ENCODE peak calls at places on chromosomes 11 and 22, in four cellular contexts. Z is cardiac muscle cell; K is KBM-7; O is stimulated activated CD8-positive, alpha-beta memory T cell treated with anti-CD3 and anti-CD28 coated beads, Interleukin-12 subunit alpha, Interleukin-12 subunit beta, amount 100 ng/mL, for 1 hour. D is an unnamed sample.
A peak's percentile ranks its signal among the peaks of the same experiment; 100 is the strongest.

GRCh38 chr11:94151311-94151710 is 22.7 kb downstream of the PANX1 start:
- DNase-seq in K (no peak), O (no peak), Z (no peak), D (no peak)

GRCh38 chr11:15845261-15845660 is 511.1 kb downstream of the SOX6 start:
- DNase-seq in O (no peak), K (no peak), Z (no peak), D (no peak)

GRCh38 chr11:10351768-10352641 is 47.1 kb downstream of the ADM start:
- DNase-seq in Z (peak; percentile 89), K (no peak), O (no peak), D (peak; percentile 66)

GRCh38 chr22:43996170-43996980 is 27.7 kb upstream of the PARVB start:
- DNase-seq in Z (no peak), O (peak; percentile 53), K (peak; percentile 85), D (peak; percentile 83)

GRCh38 chr11:59765068-59765770 is 10.0 kb downstream of the STX3 start:
- DNase-seq in Z (no peak), K (peak; percentile 34), O (no peak), D (no peak)

GRCh38 chr22:24183321-24184031 is 2.2 kb downstream of the SUSD2 start:
- DNase-seq in K (no peak), Z (no peak), O (no peak), D (peak; percentile 38)

GRCh38 chr11:110106713-110107274 is 13.6 kb downstream of the ZC3H12C start:
- DNase-seq in Z (no peak), O (no peak), K (no peak), D (no peak)

GRCh38 chr11:17972987-17973386 is 39.9 kb downstream of the SERGEF start:
- DNase-seq in Z (peak; percentile 92), O (no peak), K (peak; percentile 21), D (peak; percentile 42)

GRCh38 chr11:43937434-43938411 is 4.7 kb upstream of the C11orf96 start:
- DNase-seq in O (no peak), Z (peak; percentile 70), K (no peak), D (no peak)

GRCh38 chr11:71555508-71555907 is 7.3 kb downstream of the KRTAP5-9 start:
- DNase-seq in K (no peak), Z (no peak), O (no peak), D (no peak)

GRCh38 chr11:94129505-94130335 is 1.1 kb downstream of the PANX1 start:
- DNase-seq in Z (peak; percentile 34), O (no peak), K (peak; percentile 55), D (no peak)

GRCh38 chr11:12174145-12175143 is 64.1 kb downstream of the MICAL2 start:
- DNase-seq in Z (peak; percentile 39), K (peak; percentile 76), O (no peak), D (no peak)

GRCh38 chr11:120648706-120649250 is 137.2 kb downstream of the GRIK4 start:
- DNase-seq in Z (no peak), O (no peak), K (no peak), D (no peak)

GRCh38 chr11:62025429-62026105 is 58.1 kb upstream of the FTH1 start:
- DNase-seq in Z (peak; percentile 99), O (peak; percentile 60), K (peak; percentile 98), D (peak; percentile 78)

GRCh38 chr11:62430350-62430749 is 11.5 kb downstream of the SCGB1A1 start:
- DNase-seq in O (no peak), K (no peak), Z (no peak), D (no peak)

GRCh38 chr22:43743131-43743530 is 69.0 kb downstream of the EFCAB6 start:
- DNase-seq in Z (no peak), K (no peak), O (no peak), D (no peak)

GRCh38 chr11:60775420-60775961 is 9.6 kb upstream of the MS4A10 start:
- DNase-seq in Z (peak; percentile 96), O (peak; percentile 69), K (peak; percentile 95), D (peak; percentile 77)

GRCh38 chr11:27991731-27992130 is 116.2 kb downstream of the KIF18A start:
- DNase-seq in K (no peak), Z (peak; percentile 29), O (no peak), D (no peak)

GRCh38 chr11:75193711-75194110 is 42.8 kb downstream of the SLCO2B1 start:
- DNase-seq in Z (no peak), O (no peak), K (no peak), D (no peak)

GRCh38 chr22:22552630-22553029 is 6.4 kb downstream of the PRAME start:
- DNase-seq in O (no peak), K (no peak), Z (peak; percentile 11), D (no peak)

GRCh38 chr11:128627666-128628342 is 40.4 kb upstream of the ETS1 start:
- DNase-seq in K (no peak), O (no peak), Z (no peak), D (no peak)

GRCh38 chr11:118002010-118002540 is 15.9 kb downstream of the IL10RA start:
- DNase-seq in Z (no peak), K (no peak), O (no peak), D (no peak)

GRCh38 chr11:27740362-27741024 is 40.2 kb upstream of the BDNF start:
- DNase-seq in O (no peak), Z (peak; percentile 13), K (no peak), D (no peak)

GRCh38 chr22:17774206-17774927 is at the start of gene BID:
- DNase-seq in O (no peak), K (peak; percentile 45), Z (peak; percentile 25), D (peak; percentile 81)

GRCh38 chr11:111360150-111361043 is 18.7 kb downstream of the POU2AF1 start:
- DNase-seq in Z (no peak), K (no peak), O (no peak), D (no peak)

GRCh38 chr11:33444835-33445594 is 187.8 kb downstream of the HIPK3 start:
- DNase-seq in Z (peak; percentile 9), O (no peak), K (no peak), D (no peak)

GRCh38 chr22:23583153-23583552 is 3.1 kb upstream of the IGLL1 start:
- DNase-seq in O (no peak), Z (no peak), K (no peak), D (no peak)

GRCh38 chr22:17398159-17398558 is 28.9 kb downstream of the CECR2 start:
- DNase-seq in K (peak; percentile 20), O (no peak), Z (no peak), D (no peak)

GRCh38 chr22:50630376-50630775 is 2.4 kb upstream of the ARSA start:
- DNase-seq in Z (no peak), O (no peak), K (no peak), D (no peak)

GRCh38 chr22:39234157-39234793 is 10.5 kb downstream of the PDGFB start:
- DNase-seq in K (no peak), Z (peak; percentile 86), O (no peak), D (peak; percentile 77)

D was measured in Right ventricle myocardium superior.